ENCODE peak calls at places on chromosomes 7 and 10, in seven cellular contexts. One of them, this sample, is unnamed.

GRCh38 chr7:151382079-151382885 is 27.6 kb downstream of the WDR86 start:
- DNase-seq in AG04450: no peak
- DNase-seq in fibroblast of lung: no peak
- DNase-seq in epithelial cell of esophagus: no peak
- DNase-seq in endothelial cell: no peak
- DNase-seq in MM.1S: no peak
- DNase-seq in adrenal gland: no peak
- DNase-seq in this sample: no peak

GRCh38 chr10:112616647-112617046 is 169.6 kb downstream of the VTI1A start:
- DNase-seq in epithelial cell of esophagus: no peak
- DNase-seq in endothelial cell: no peak
- DNase-seq in fibroblast of lung: no peak
- DNase-seq in MM.1S: no peak
- DNase-seq in adrenal gland: no peak
- DNase-seq in AG04450: no peak
- DNase-seq in this sample: no peak

GRCh38 chr10:2037966-2038493 is 300.7 kb upstream of the ADARB2 start:
- DNase-seq in AG04450: no peak
- DNase-seq in fibroblast of lung: no peak
- DNase-seq in MM.1S: no peak
- DNase-seq in endothelial cell: no peak
- DNase-seq in adrenal gland: no peak
- DNase-seq in epithelial cell of esophagus: no peak
- DNase-seq in this sample: no peak

GRCh38 chr7:11648980-11649379 is 183.0 kb downstream of the THSD7A start:
- DNase-seq in MM.1S: no peak
- DNase-seq in endothelial cell: no peak
- DNase-seq in fibroblast of lung: peak
- DNase-seq in adrenal gland: no peak
- DNase-seq in AG04450: no peak
- DNase-seq in epithelial cell of esophagus: no peak
- DNase-seq in this sample: no peak

GRCh38 chr7:87218941-87219544 is 489 bp downstream of the TMEM243 start:
- DNase-seq in adrenal gland: peak
- DNase-seq in endothelial cell: peak
- DNase-seq in AG04450: no peak
- DNase-seq in MM.1S: peak
- DNase-seq in fibroblast of lung: peak
- DNase-seq in epithelial cell of esophagus: peak
- DNase-seq in this sample: peak

GRCh38 chr7:74454948-74455804 is 1.5 kb downstream of the GTF2IRD1 start:
- DNase-seq in AG04450: no peak
- DNase-seq in MM.1S: no peak
- DNase-seq in epithelial cell of esophagus: no peak
- DNase-seq in fibroblast of lung: no peak
- DNase-seq in adrenal gland: peak
- DNase-seq in endothelial cell: no peak
- DNase-seq in this sample: no peak

GRCh38 chr7:44867073-44867990 is 18.0 kb downstream of the PURB start:
- DNase-seq in AG04450: peak
- DNase-seq in endothelial cell: no peak
- DNase-seq in epithelial cell of esophagus: peak
- DNase-seq in fibroblast of lung: peak
- DNase-seq in MM.1S: no peak
- DNase-seq in adrenal gland: peak
- DNase-seq in this sample: no peak

GRCh38 chr10:110226926-110227641 is 19.7 kb downstream of the MXI1 start:
- DNase-seq in adrenal gland: peak
- DNase-seq in epithelial cell of esophagus: no peak
- DNase-seq in fibroblast of lung: peak
- DNase-seq in AG04450: no peak
- DNase-seq in endothelial cell: peak
- DNase-seq in MM.1S: no peak
- DNase-seq in this sample: peak

GRCh38 chr7:33107136-33108066 is 1.8 kb downstream of the RP9 start:
- DNase-seq in adrenal gland: peak
- DNase-seq in fibroblast of lung: peak
- DNase-seq in AG04450: peak
- DNase-seq in MM.1S: peak
- DNase-seq in epithelial cell of esophagus: peak
- DNase-seq in endothelial cell: peak
- DNase-seq in this sample: peak

GRCh38 chr7:35258125-35258890 is 4.4 kb upstream of the TBX20 start:
- DNase-seq in endothelial cell: no peak
- DNase-seq in AG04450: no peak
- DNase-seq in MM.1S: no peak
- DNase-seq in adrenal gland: no peak
- DNase-seq in epithelial cell of esophagus: no peak
- DNase-seq in fibroblast of lung: no peak
- DNase-seq in this sample: no peak

GRCh38 chr7:87480386-87480785 is 4.9 kb upstream of the ABCB4 start:
- DNase-seq in MM.1S: no peak
- DNase-seq in AG04450: no peak
- DNase-seq in epithelial cell of esophagus: no peak
- DNase-seq in fibroblast of lung: peak
- DNase-seq in endothelial cell: no peak
- DNase-seq in adrenal gland: no peak
- DNase-seq in this sample: no peak

GRCh38 chr10:18140149-18140956 is at the start of gene CACNB2:
- DNase-seq in epithelial cell of esophagus: peak
- DNase-seq in MM.1S: no peak
- DNase-seq in AG04450: no peak
- DNase-seq in fibroblast of lung: peak
- DNase-seq in endothelial cell: peak
- DNase-seq in adrenal gland: peak
- DNase-seq in this sample: peak

DNA sequence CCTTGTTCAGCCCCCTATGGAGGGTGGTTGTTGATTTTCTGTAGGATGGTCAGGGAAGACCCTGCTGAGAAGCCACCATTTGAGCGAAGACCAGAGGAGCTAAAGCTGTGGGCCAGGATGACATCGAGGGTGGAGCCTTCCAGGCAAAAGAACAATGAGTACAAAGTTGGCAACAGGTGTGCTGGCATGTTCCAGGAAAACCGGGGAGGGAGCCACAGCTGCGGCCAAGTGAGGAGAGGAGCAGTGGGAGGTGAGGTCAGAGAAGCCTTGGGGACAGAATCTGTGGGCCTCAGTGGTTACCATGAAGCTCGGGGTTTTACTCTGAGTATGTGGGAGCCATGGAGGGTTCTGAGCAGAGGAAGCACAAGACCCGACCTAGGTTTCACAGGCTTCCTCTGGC is 75.6 kb upstream of the ZNF479 start:
- DNase-seq in fibroblast of lung: no peak
- DNase-seq in epithelial cell of esophagus: no peak
- DNase-seq in MM.1S: no peak
- DNase-seq in AG04450: no peak
- DNase-seq in adrenal gland: no peak
- DNase-seq in endothelial cell: no peak
- DNase-seq in this sample: no peak
- TF ChIP-seq CTCF in fibroblast of lung: no peak
- TF ChIP-seq CTCF in epithelial cell of esophagus: no peak
- TF ChIP-seq CTCF in MM.1S: no peak
- TF ChIP-seq CTCF in AG04450: no peak
- TF ChIP-seq CTCF in adrenal gland: no peak
- TF ChIP-seq CTCF in endothelial cell: no peak
- TF ChIP-seq CTCF in this sample: no peak

GRCh38 chr7:55255501-55256445 is 109.4 kb upstream of the LANCL2 start:
- DNase-seq in adrenal gland: peak
- DNase-seq in endothelial cell: peak
- DNase-seq in MM.1S: peak
- DNase-seq in AG04450: peak
- DNase-seq in fibroblast of lung: peak
- DNase-seq in epithelial cell of esophagus: peak
- DNase-seq in this sample: peak
- TF ChIP-seq CTCF in adrenal gland: peak
- TF ChIP-seq CTCF in endothelial cell: peak
- TF ChIP-seq CTCF in MM.1S: peak
- TF ChIP-seq CTCF in AG04450: peak
- TF ChIP-seq CTCF in fibroblast of lung: peak
- TF ChIP-seq CTCF in epithelial cell of esophagus: peak
- TF ChIP-seq CTCF in this sample: peak

GRCh38 chr10:93074137-93074596 is 474 bp downstream of the CYP26A1 start:
- DNase-seq in AG04450: no peak
- DNase-seq in epithelial cell of esophagus: no peak
- DNase-seq in fibroblast of lung: no peak
- DNase-seq in endothelial cell: peak
- DNase-seq in MM.1S: no peak
- DNase-seq in adrenal gland: no peak
- DNase-seq in this sample: no peak
- TF ChIP-seq CTCF in AG04450: no peak
- TF ChIP-seq CTCF in epithelial cell of esophagus: no peak
- TF ChIP-seq CTCF in fibroblast of lung: no peak
- TF ChIP-seq CTCF in endothelial cell: no peak
- TF ChIP-seq CTCF in MM.1S: peak
- TF ChIP-seq CTCF in adrenal gland: no peak
- TF ChIP-seq CTCF in this sample: peak

GRCh38 chr10:114624941-114625780 is 32.9 kb downstream of the ABLIM1 start:
- DNase-seq in MM.1S: no peak
- DNase-seq in adrenal gland: no peak
- DNase-seq in epithelial cell of esophagus: peak
- DNase-seq in endothelial cell: no peak
- DNase-seq in AG04450: no peak
- DNase-seq in fibroblast of lung: peak
- DNase-seq in this sample: no peak
- TF ChIP-seq CTCF in MM.1S: no peak
- TF ChIP-seq CTCF in adrenal gland: no peak
- TF ChIP-seq CTCF in epithelial cell of esophagus: no peak
- TF ChIP-seq CTCF in endothelial cell: no peak
- TF ChIP-seq CTCF in AG04450: no peak
- TF ChIP-seq CTCF in fibroblast of lung: no peak
- TF ChIP-seq CTCF in this sample: no peak

DNA sequence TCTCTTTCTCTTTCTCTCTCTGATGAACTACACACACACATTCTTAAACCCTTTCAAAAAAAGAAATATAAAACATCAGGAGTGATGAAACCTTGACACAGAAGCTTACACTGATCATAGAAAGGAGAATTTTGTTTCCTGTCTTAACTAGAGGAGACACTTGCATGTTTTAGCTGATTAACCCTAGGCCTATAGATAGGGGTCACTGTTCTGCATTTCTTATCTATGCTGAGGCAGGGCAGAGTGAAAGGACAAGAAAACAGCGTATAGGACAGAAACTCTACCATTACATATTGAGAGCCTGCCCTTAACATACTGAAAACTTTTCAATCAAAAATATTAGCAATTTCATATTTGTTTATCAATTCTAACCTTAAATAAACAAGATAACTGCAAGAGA is 680.6 kb upstream of the MBL2 start:
- DNase-seq in endothelial cell: no peak
- DNase-seq in MM.1S: no peak
- DNase-seq in epithelial cell of esophagus: peak
- DNase-seq in fibroblast of lung: no peak
- DNase-seq in adrenal gland: no peak
- DNase-seq in AG04450: no peak
- DNase-seq in this sample: no peak
- TF ChIP-seq CTCF in endothelial cell: no peak
- TF ChIP-seq CTCF in MM.1S: peak
- TF ChIP-seq CTCF in epithelial cell of esophagus: peak
- TF ChIP-seq CTCF in fibroblast of lung: no peak
- TF ChIP-seq CTCF in adrenal gland: no peak
- TF ChIP-seq CTCF in AG04450: peak
- TF ChIP-seq CTCF in this sample: no peak

This sample was measured in GM10248.